ENCODE peak calls at places on chromosome 17, in six cellular contexts. S is body of pancreas; Q is prostate gland; G is CD4-positive, CD25-positive, alpha-beta regulatory T cell; K is upper lobe of right lung; L is IMR-90. U is an unnamed sample.
A peak's percentile ranks its signal among the peaks of the same experiment; 100 is the strongest.

GRCh38 chr17:82933911-82934310 is 94.1 kb upstream of the ZNF750 start:
- DNase-seq in S (peak; percentile 11), Q (no peak), G (no peak), K (peak; percentile 45), L (no peak), U (no peak)

GRCh38 chr17:35074711-35075707 is 11.5 kb upstream of the RFFL start:
- DNase-seq in S (no peak), Q (no peak), G (no peak), K (no peak), L (no peak), U (no peak)

GRCh38 chr17:82202981-82203380 is 9.7 kb downstream of the CCDC57 start:
- DNase-seq in S (no peak), Q (no peak), G (no peak), K (no peak), L (no peak), U (no peak)

GRCh38 chr17:81833160-81833920 is at the start of gene MCRIP1:
- DNase-seq in S (peak; percentile 97), Q (peak; percentile 94), G (peak; percentile 91), K (peak; percentile 99), L (peak; percentile 91), U (peak; percentile 91)

GRCh38 chr17:73261952-73262675 is 434 bp upstream of the CPSF4L start:
- DNase-seq in S (peak; percentile 79), Q (peak; percentile 77), G (no peak), K (no peak), L (no peak), U (peak; percentile 86)

GRCh38 chr17:6755281-6755680 is 565 bp upstream of the XAF1 start:
- DNase-seq in S (no peak), Q (no peak), G (no peak), K (no peak), L (no peak), U (no peak)

GRCh38 chr17:50128441-50129302 is 1.3 kb downstream of the SAMD14 start:
- DNase-seq in S (no peak), Q (no peak), G (no peak), K (peak; percentile 58), L (peak; percentile 18), U (peak; percentile 69)

GRCh38 chr17:42333053-42333452 is 44.8 kb downstream of the STAT5A start:
- DNase-seq in S (no peak), Q (no peak), G (no peak), K (no peak), L (no peak), U (no peak)

GRCh38 chr17:80360396-80360795 is 54.6 kb upstream of the ENDOV start:
- DNase-seq in S (no peak), Q (no peak), G (no peak), K (no peak), L (no peak), U (no peak)

GRCh38 chr17:29616300-29617048 is 6.2 kb downstream of the CORO6 start:
- DNase-seq in S (no peak), Q (no peak), G (no peak), K (no peak), L (no peak), U (no peak)

GRCh38 chr17:496761-497586 is 144.4 kb upstream of the RPH3AL start:
- DNase-seq in S (no peak), Q (no peak), G (no peak), K (no peak), L (peak; percentile 59), U (no peak)

GRCh38 chr17:83200231-83200699 is 120.9 kb downstream of the METRNL start:
- DNase-seq in S (peak; percentile 31), Q (peak; percentile 51), G (no peak), K (peak; percentile 87), L (peak; percentile 26), U (peak; percentile 6)

GRCh38 chr17:52150935-52151334 is 7.6 kb downstream of the CA10 start:
- DNase-seq in S (no peak), Q (no peak), G (no peak), K (no peak), L (no peak), U (no peak)

GRCh38 chr17:50905460-50905803 is 39.3 kb upstream of the TOB1 start:
- DNase-seq in S (peak; percentile 84), Q (no peak), G (no peak), K (peak; percentile 65), L (no peak), U (no peak)

GRCh38 chr17:76000016-76000754 is 470 bp upstream of the CDK3 start:
- DNase-seq in S (peak; percentile 67), Q (peak; percentile 60), G (peak; percentile 37), K (no peak), L (peak; percentile 16), U (peak; percentile 86)

GRCh38 chr17:50346313-50347086 is 574 bp downstream of the XYLT2 start:
- DNase-seq in S (peak; percentile 50), Q (peak; percentile 38), G (peak; percentile 38), K (peak; percentile 80), L (no peak), U (peak; percentile 72)

GRCh38 chr17:8859029-8859803 is 8.3 kb downstream of the PIK3R6 start:
- DNase-seq in S (no peak), Q (no peak), G (no peak), K (peak; percentile 78), L (peak; percentile 8), U (no peak)

GRCh38 chr17:58702045-58702476 is 9.7 kb downstream of the RAD51C start:
- DNase-seq in S (no peak), Q (no peak), G (no peak), K (no peak), L (no peak), U (no peak)

GRCh38 chr17:7176870-7177209 is 2.3 kb downstream of the ASGR1 start:
- DNase-seq in S (no peak), Q (no peak), G (no peak), K (no peak), L (no peak), U (no peak)

GRCh38 chr17:32461853-32462617 is 17.7 kb downstream of the PSMD11 start:
- DNase-seq in S (peak; percentile 64), Q (no peak), G (peak; percentile 43), K (no peak), L (peak; percentile 52), U (peak; percentile 62)

GRCh38 chr17:79843475-79843916 is 4.3 kb upstream of the CBX4 start:
- DNase-seq in S (peak; percentile 33), Q (no peak), G (no peak), K (no peak), L (no peak), U (no peak)

GRCh38 chr17:28950017-28950751 is 1.1 kb downstream of the PHF12 start:
- DNase-seq in S (peak; percentile 55), Q (peak; percentile 42), G (peak; percentile 53), K (peak; percentile 81), L (peak; percentile 39), U (peak; percentile 52)

DNA sequence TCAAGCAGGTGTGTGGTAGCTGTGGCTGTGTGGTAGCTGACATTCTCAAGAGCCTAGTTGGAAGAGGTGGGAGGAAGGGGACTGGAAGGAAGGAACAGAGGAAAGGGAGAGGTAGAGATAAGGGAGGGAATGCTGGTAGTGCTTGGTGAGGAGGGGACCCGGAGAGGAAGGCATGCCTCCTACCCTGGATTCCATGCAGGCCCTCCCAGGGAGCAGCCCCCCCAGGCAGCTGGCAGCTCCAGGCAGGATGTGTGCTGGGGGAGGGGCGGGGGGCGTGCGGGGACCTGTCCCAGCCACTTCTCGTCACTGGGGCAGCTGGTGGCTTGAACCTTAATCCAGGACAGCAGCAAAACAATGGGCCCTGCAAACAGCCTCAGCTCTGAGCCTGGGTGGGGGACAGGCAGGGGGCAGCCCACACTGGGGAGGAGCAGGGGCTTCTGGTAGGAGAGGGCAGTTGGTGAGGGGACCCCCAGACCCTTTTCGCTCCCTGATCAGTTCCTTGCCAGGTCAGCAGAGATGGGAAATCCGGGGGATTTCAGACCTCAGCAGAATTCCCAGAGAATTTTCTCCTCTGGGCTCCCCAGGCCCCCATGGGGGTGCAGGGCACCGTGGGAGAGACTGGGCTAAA is 27.1 kb downstream of the ARHGAP23 start:
- DNase-seq in S (no peak), Q (peak; percentile 27), G (no peak), K (no peak), L (no peak), U (no peak)
- H3K4me1 ChIP-seq in S (no peaks in the 10 kb centered on the region), Q (peaks cover 5% of the 10 kb centered on the region), G (no peaks in the 10 kb centered on the region), K (peaks cover 31% of the 10 kb centered on the region), L (peaks cover 41% of the 10 kb centered on the region), U (no peaks in the 10 kb centered on the region)

DNA sequence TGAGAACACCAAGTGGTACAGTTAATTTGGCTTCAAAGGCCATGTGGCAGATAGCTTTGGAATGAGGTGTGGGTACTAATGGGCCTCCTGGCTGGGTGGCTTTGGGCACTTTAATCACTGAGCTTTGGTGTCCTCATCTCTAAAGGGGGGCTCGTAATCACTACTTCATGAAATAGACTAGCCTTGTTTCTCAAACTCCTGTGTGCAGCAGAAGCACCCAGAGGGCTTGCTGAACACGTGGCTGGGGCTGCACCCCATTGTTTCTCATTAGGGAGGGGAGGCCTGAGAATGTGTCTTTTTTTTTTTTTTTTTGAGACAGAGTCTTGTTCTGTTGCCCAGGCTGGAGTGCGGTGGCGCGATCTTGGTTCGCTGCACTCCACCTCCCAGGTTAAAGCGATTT is 5.8 kb downstream of the EPN2 start:
- DNase-seq in S (no peak), Q (no peak), G (no peak), K (peak; percentile 33), L (no peak), U (no peak)
- H3K4me1 ChIP-seq in S (peaks cover 58% of the 10 kb centered on the region), Q (peaks cover 15% of the 10 kb centered on the region), G (peaks cover 9% of the 10 kb centered on the region), K (peaks cover 40% of the 10 kb centered on the region), L (peaks cover 2% of the 10 kb centered on the region), U (peaks cover 7% of the 10 kb centered on the region)

GRCh38 chr17:17900615-17901520 is 64.1 kb upstream of the SREBF1 start:
- DNase-seq in S (peak; percentile 63), Q (peak; percentile 85), G (no peak), K (peak; percentile 81), L (peak; percentile 94), U (no peak)

GRCh38 chr17:17904171-17905035 is 67.6 kb upstream of the SREBF1 start:
- DNase-seq in S (no peak), Q (no peak), G (no peak), K (no peak), L (no peak), U (no peak)

GRCh38 chr17:17902877-17903276 is 66.1 kb upstream of the SREBF1 start:
- DNase-seq in S (no peak), Q (no peak), G (no peak), K (no peak), L (no peak), U (no peak)

GRCh38 chr17:17905036-17905320 is 67.2 kb downstream of the TOM1L2 start:
- DNase-seq in S (no peak), Q (no peak), G (no peak), K (no peak), L (no peak), U (no peak)

GRCh38 chr17:17902357-17902756 is 65.6 kb upstream of the SREBF1 start:
- DNase-seq in S (no peak), Q (no peak), G (no peak), K (no peak), L (no peak), U (no peak)
- H3K4me1 ChIP-seq in S (peaks cover 12% of the 10 kb centered on the region), Q (peaks cover 13% of the 10 kb centered on the region), G (no peaks in the 10 kb centered on the region), K (peaks cover 45% of the 10 kb centered on the region), L (peaks cover 21% of the 10 kb centered on the region), U (no peaks in the 10 kb centered on the region)

DNA sequence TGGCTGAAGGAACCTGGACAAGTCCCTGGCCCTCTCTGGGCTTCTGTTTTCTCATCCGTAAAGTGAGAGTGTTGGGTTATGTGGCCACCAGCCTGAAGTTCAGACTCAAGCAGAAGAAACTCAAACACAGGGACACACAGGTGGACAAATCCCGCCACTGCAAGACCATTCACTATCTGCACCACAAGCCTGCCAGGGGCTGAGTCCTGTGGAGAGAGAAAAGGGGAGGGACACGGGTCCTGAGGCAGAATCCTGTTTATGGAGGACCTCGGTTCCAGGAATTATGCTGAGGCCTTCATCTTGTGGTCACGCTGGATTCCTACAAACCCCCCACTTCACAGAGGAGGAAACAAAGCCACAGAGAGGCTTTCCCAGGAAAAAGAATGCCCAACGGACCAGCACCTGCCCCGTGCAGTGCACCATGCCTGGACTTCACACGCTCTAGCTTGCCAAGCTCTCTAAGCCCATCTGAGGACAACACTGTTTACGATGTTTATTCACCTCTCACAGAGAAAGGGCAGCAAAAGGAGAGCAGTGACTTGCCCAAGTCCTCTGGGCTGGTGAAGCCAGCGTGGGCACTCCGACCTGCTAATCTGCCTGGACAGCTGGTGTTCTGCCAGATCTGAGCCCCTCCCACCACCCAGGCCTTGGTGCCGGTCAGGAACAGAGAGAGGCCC is 1.3 kb upstream of the SLC4A1 start:
- DNase-seq in S (no peak), Q (no peak), G (no peak), K (no peak), L (no peak), U (no peak)
- H3K4me1 ChIP-seq in S (peaks cover 4% of the 10 kb centered on the region), Q (no peaks in the 10 kb centered on the region), G (no peaks in the 10 kb centered on the region), K (peaks cover 4% of the 10 kb centered on the region), L (no peaks in the 10 kb centered on the region), U (no peaks in the 10 kb centered on the region)

U was measured in HAP-1.